ENCODE peak calls at places on chromosomes 2 and 18, in seven cellular contexts. J is ovary, V is left lung, K is SJSA1, G is esophagus squamous epithelium, H is tibial artery, U is breast epithelium. R is an unnamed sample.

GRCh38 chr18:37393945-37394609 is 171.5 kb downstream of the CELF4 start:
- DNase-seq in K (peak; percentile 7), J (peak; percentile 75), H (peak; percentile 61), V (peak; percentile 71), G (no peak), U (peak; percentile 55), R (no peak)

GRCh38 chr2:96579422-96579821 is 42.9 kb downstream of the ARID5A start:
- DNase-seq in V (no peak), H (no peak), G (no peak), K (no peak), J (no peak), U (no peak), R (no peak)

GRCh38 chr18:9849407-9849961 is 36.3 kb upstream of the TXNDC2 start:
- DNase-seq in K (no peak), H (peak; percentile 55), U (no peak), G (no peak), V (peak; percentile 83), J (no peak), R (no peak)

GRCh38 chr2:202161106-202161836 is 77.1 kb downstream of the SUMO1 start:
- DNase-seq in V (no peak), H (no peak), J (no peak), K (no peak), G (no peak), U (no peak), R (no peak)

GRCh38 chr2:45761660-45762059 is 110.2 kb downstream of the PRKCE start:
- DNase-seq in G (no peak), H (no peak), V (no peak), U (no peak), J (no peak), K (no peak), R (no peak)

GRCh38 chr2:173891315-173892037 is 73.7 kb downstream of the SP3 start:
- DNase-seq in H (no peak), U (no peak), J (no peak), G (no peak), V (no peak), K (no peak), R (no peak)

GRCh38 chr2:237540823-237541222 is 25.6 kb upstream of the PRLH start:
- DNase-seq in H (peak; percentile 67), V (no peak), J (peak; percentile 90), K (no peak), U (no peak), G (no peak), R (no peak)

GRCh38 chr2:46010925-46011490 is 286.2 kb upstream of the EPAS1 start:
- DNase-seq in U (no peak), G (no peak), J (no peak), K (peak; percentile 55), H (no peak), V (no peak), R (no peak)

GRCh38 chr2:112582314-112582746 is 2.1 kb upstream of the CHCHD5 start:
- DNase-seq in J (no peak), K (peak; percentile 62), H (no peak), U (no peak), V (no peak), G (no peak), R (no peak)

GRCh38 chr2:176096986-176097819 is 2.4 kb upstream of the HOXD12 start:
- DNase-seq in K (peak; percentile 78), U (no peak), J (peak; percentile 34), V (peak; percentile 56), G (no peak), H (peak; percentile 59), R (peak; percentile 42)

GRCh38 chr2:100703213-100703612 is 116.7 kb upstream of the NPAS2 start:
- DNase-seq in U (no peak), K (no peak), V (no peak), G (no peak), H (no peak), J (no peak), R (no peak)

GRCh38 chr18:33584845-33585775 is 7.1 kb downstream of the ASXL3 start:
- DNase-seq in K (no peak), V (no peak), G (no peak), J (no peak), U (no peak), H (no peak), R (no peak)

GRCh38 chr2:189552334-189552990 is 28.1 kb downstream of the SLC40A1 start:
- DNase-seq in H (no peak), K (no peak), J (no peak), U (no peak), G (no peak), V (no peak), R (no peak)

GRCh38 chr2:241125626-241126025 is 23.5 kb upstream of the MTERF4 start:
- DNase-seq in V (no peak), U (no peak), H (no peak), G (no peak), K (no peak), J (no peak), R (no peak)

GRCh38 chr2:110873056-110873502 is 140.7 kb downstream of the ACOXL start:
- DNase-seq in G (no peak), J (no peak), V (no peak), H (no peak), U (no peak), K (no peak), R (no peak)

GRCh38 chr2:171579481-171579880 is 57.2 kb downstream of the CYBRD1 start:
- DNase-seq in U (no peak), K (no peak), J (no peak), G (no peak), H (no peak), V (no peak), R (no peak)

GRCh38 chr2:169961911-169962310 is 134.7 kb downstream of the UBR3 start:
- DNase-seq in H (peak; percentile 41), U (no peak), G (no peak), V (peak; percentile 57), J (no peak), K (no peak), R (no peak)

GRCh38 chr2:45105050-45105582 is 95.9 kb upstream of the SIX2 start:
- DNase-seq in G (no peak), H (no peak), K (no peak), U (no peak), V (no peak), J (no peak), R (no peak)

GRCh38 chr2:149815946-149816345 is 228.4 kb upstream of the MMADHC start:
- DNase-seq in G (no peak), J (no peak), U (no peak), V (no peak), H (no peak), K (no peak), R (no peak)

GRCh38 chr2:41701231-41701630 is 346.6 kb upstream of the PKDCC start:
- DNase-seq in V (no peak), U (no peak), J (no peak), H (no peak), G (no peak), K (no peak), R (no peak)

GRCh38 chr2:106758885-106759559 is 126.9 kb downstream of the ST6GAL2 start:
- DNase-seq in V (no peak), U (no peak), G (no peak), J (no peak), K (no peak), H (no peak), R (no peak)

DNA sequence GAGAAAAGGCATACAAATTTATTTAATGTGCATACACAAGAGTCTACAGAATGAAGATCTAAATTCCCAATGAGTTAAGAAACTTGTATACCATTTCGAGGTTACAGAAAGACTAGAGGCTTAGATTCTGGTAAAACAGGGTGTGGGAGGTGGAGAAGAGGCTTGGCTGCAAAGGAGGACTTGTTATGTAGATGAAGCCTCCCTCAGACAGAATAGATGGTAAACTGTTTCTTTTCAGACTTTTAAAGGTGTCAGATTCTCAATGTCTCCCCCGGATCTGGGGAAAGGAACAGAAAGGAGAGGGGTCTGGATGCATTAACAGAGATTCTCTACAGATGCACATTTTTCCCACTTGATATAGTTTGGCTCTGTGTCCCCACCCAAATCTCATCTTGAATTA is 126.0 kb downstream of the ST6GAL2 start:
- DNase-seq in V (no peak), G (no peak), H (no peak), K (no peak), J (no peak), U (no peak), R (no peak)
- H3K9me3 ChIP-seq in V (no peaks in the 10 kb centered on the region), G (no peaks in the 10 kb centered on the region), H (no peaks in the 10 kb centered on the region), K (no peaks in the 10 kb centered on the region), J (no peaks in the 10 kb centered on the region), U (no peaks in the 10 kb centered on the region), R (no peaks in the 10 kb centered on the region)

GRCh38 chr2:52611757-52612156 is 1155.8 kb upstream of the CHAC2 start:
- DNase-seq in U (no peak), G (no peak), K (no peak), V (no peak), J (no peak), H (no peak), R (no peak)

GRCh38 chr2:52608030-52608429 is 1159.6 kb upstream of the CHAC2 start:
- DNase-seq in K (no peak), V (no peak), G (no peak), H (no peak), J (no peak), U (no peak), R (no peak)

DNA sequence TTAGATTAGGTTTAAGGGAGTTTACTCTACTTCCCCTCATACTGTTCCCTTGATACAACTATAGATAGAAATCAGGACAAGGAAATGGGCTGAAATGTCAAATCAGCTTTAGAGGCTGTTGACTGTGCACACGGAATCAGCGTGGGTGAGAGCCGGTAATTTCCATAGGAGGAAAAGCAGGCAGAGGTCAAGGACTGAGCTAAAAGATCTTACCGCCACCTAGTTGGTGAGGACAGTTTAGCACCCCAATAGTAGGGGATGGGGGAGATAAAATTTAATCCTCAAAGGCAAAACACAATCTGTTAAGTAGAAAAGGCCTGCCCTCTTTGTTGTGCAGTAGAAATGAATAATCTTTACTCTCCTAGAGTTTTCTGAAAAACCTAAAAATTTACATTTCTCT is 1154.5 kb upstream of the CHAC2 start:
- DNase-seq in J (no peak), K (no peak), U (no peak), H (no peak), G (no peak), V (no peak), R (no peak)
- H3K9me3 ChIP-seq in J (no peaks in the 10 kb centered on the region), K (no peaks in the 10 kb centered on the region), U (no peaks in the 10 kb centered on the region), H (no peaks in the 10 kb centered on the region), G (no peaks in the 10 kb centered on the region), V (no peaks in the 10 kb centered on the region), R (no peaks in the 10 kb centered on the region)

DNA sequence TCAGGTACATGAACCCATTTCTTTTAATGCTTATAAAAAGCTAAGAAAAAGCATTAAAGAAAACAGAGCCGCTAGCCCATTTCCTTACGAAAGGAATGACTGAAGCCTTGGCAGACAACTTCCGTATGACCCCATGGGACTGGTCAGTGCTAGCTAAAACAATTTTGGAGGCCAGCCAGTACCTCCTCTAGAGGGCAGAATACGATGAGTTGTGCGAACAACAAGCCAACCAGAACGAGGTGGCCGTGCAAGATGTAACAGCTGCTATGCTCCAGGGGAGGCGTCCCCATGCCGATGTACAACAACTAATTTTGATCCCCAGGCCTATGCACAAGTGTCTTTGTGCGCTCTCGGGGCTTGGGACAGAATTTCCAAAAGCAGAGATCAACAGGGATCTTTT is 16.7 kb downstream of the MAP3K2 start:
- DNase-seq in H (peak; percentile 75), U (no peak), V (no peak), G (no peak), K (no peak), J (no peak), R (no peak)
- H3K9me3 ChIP-seq in H (peaks cover 9% of the 10 kb centered on the region), U (peaks cover 6% of the 10 kb centered on the region), V (no peaks in the 10 kb centered on the region), G (peaks cover 22% of the 10 kb centered on the region), K (no peaks in the 10 kb centered on the region), J (no peaks in the 10 kb centered on the region), R (peaks cover 5% of the 10 kb centered on the region)

DNA sequence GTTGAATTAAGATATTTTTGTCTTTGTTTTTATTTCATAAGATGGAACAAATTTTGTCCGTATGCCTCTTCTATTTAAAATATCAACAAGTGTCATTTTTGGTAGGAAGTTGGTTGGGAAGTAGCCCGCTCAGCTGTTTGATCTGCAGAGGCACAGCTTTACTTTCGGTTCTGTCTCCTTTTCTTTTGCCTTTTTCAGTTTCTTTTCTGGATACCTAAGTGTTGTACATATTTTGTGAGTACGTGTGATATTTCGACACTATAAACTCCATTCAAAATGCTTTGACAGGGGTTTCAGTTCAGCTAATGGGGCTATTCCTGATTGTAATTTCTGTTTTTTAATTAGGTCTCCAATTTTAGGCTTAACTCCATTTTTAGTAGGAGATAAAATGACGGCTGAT is 1785.0 kb upstream of the LRRTM1 start:
- DNase-seq in K (no peak), U (no peak), J (no peak), G (no peak), H (no peak), V (no peak), R (no peak)
- H3K9me3 ChIP-seq in K (peaks cover 3% of the 10 kb centered on the region), U (no peaks in the 10 kb centered on the region), J (no peaks in the 10 kb centered on the region), G (peaks cover 9% of the 10 kb centered on the region), H (no peaks in the 10 kb centered on the region), V (no peaks in the 10 kb centered on the region), R (no peaks in the 10 kb centered on the region)